ENCODE peak calls at places on chromosome 20, in seven cellular contexts. Y, J, K, H, D, A and I are unnamed samples.

GRCh38 chr20:33541797-33542196 is 51.9 kb downstream of the CBFA2T2 start:
- DNase-seq in Y (no peak), K (no peak), D (no peak), H (no peak), A (no peak), J (no peak), I (no peak)

GRCh38 chr20:19934792-19935491 is 82.2 kb upstream of the NAA20 start:
- DNase-seq in H (peak; percentile 50), A (no peak), J (no peak), K (no peak), D (peak; percentile 49), Y (peak; percentile 44), I (peak; percentile 38)

GRCh38 chr20:36549942-36550796 is 8.8 kb downstream of the MYL9 start:
- DNase-seq in J (no peak), K (no peak), H (no peak), D (peak; percentile 24), A (no peak), Y (no peak), I (no peak)

GRCh38 chr20:38203337-38204003 is 38.4 kb upstream of the TGM2 start:
- DNase-seq in J (no peak), H (no peak), Y (no peak), A (no peak), D (no peak), K (no peak), I (peak; percentile 49)

GRCh38 chr20:40741507-40742106 is 52.6 kb upstream of the MAFB start:
- DNase-seq in H (peak; percentile 67), Y (no peak), A (no peak), K (peak; percentile 50), D (peak; percentile 27), J (no peak), I (peak; percentile 2)

GRCh38 chr20:50303573-50304500 is 113.2 kb downstream of the CEBPB start:
- DNase-seq in K (peak; percentile 67), D (peak; percentile 84), Y (peak; percentile 46), A (peak; percentile 79), H (no peak), J (no peak), I (no peak)

GRCh38 chr20:63704749-63705117 is 3.0 kb downstream of the ARFRP1 start:
- DNase-seq in D (no peak), K (no peak), A (no peak), H (no peak), J (no peak), Y (no peak), I (no peak)

GRCh38 chr20:41509801-41510200 is 108.4 kb downstream of the CHD6 start:
- DNase-seq in Y (no peak), D (peak; percentile 57), H (no peak), J (no peak), K (peak; percentile 29), A (no peak), I (no peak)

GRCh38 chr20:2140561-2140960 is 38.9 kb downstream of the STK35 start:
- DNase-seq in J (no peak), Y (no peak), H (no peak), A (peak; percentile 38), K (no peak), D (peak; percentile 71), I (no peak)

GRCh38 chr20:11544029-11544678 is 373.5 kb upstream of the BTBD3 start:
- DNase-seq in K (peak; percentile 76), Y (no peak), A (no peak), H (peak; percentile 57), J (no peak), D (no peak), I (no peak)

GRCh38 chr20:51687071-51687470 is 81.1 kb downstream of the ATP9A start:
- DNase-seq in D (no peak), Y (no peak), H (peak; percentile 96), A (no peak), J (no peak), K (peak; percentile 55), I (no peak)

GRCh38 chr20:50121858-50122271 is 8.9 kb upstream of the UBE2V1 start:
- DNase-seq in K (no peak), Y (no peak), A (no peak), D (no peak), J (no peak), H (peak; percentile 95), I (no peak)

GRCh38 chr20:44279228-44279627 is 31.8 kb downstream of the FITM2 start:
- DNase-seq in D (no peak), Y (no peak), A (no peak), H (peak; percentile 94), K (peak; percentile 87), J (no peak), I (no peak)

DNA sequence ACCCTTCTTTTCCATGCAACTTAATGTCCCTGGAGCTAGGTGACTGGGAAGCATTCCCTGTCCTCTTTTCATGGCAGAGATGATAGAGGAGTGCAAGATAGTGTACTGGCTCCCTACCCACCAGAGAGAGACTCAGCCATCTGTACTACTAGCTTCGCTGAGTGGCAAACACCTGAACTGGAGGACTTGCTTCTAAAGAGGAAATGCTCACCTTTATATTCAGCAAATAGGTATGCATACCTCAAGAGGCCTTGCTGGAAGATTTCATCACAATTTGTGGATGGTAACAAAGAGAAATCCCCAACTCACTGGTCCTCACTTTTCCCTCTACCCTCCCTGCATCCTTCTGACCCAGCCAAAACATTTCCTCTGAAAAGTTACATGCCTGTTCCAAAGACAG is 124.1 kb downstream of the FOXA2 start:
- DNase-seq in D (no peak), Y (no peak), K (no peak), A (no peak), H (no peak), J (no peak), I (no peak)
- H3K27ac ChIP-seq in D (no peak overlapping the region), Y (no peak overlapping the region), K (no peak overlapping the region), A (no peak overlapping the region), H (no peak overlapping the region), J (no peak overlapping the region), I (no peak overlapping the region)

GRCh38 chr20:35134472-35134871 is 12.7 kb downstream of the EDEM2 start:
- DNase-seq in J (no peak), A (peak; percentile 38), Y (no peak), D (peak; percentile 41), K (no peak), H (no peak), I (no peak)
- H3K27ac ChIP-seq in J (no peak overlapping the region), A (peak overlapping the region; percentile 42), Y (no peak overlapping the region), D (no peak overlapping the region), K (no peak overlapping the region), H (peak overlapping the region; percentile 10), I (no peak overlapping the region)

GRCh38 chr20:25571817-25572216 is 13.5 kb downstream of the NINL start:
- DNase-seq in Y (no peak), J (no peak), H (no peak), K (no peak), D (no peak), A (no peak), I (no peak)
- H3K27ac ChIP-seq in Y (no peak overlapping the region), J (no peak overlapping the region), H (no peak overlapping the region), K (no peak overlapping the region), D (no peak overlapping the region), A (no peak overlapping the region), I (no peak overlapping the region)

GRCh38 chr20:62235777-62236157 is 2.6 kb upstream of the OSBPL2 start:
- DNase-seq in H (no peak), D (no peak), J (no peak), A (no peak), K (no peak), Y (no peak), I (no peak)
- H3K27ac ChIP-seq in H (no peak overlapping the region), D (peak overlapping the region; percentile 62), J (no peak overlapping the region), A (no peak overlapping the region), K (no peak overlapping the region), Y (no peak overlapping the region), I (no peak overlapping the region)

GRCh38 chr20:13784271-13784892 is 337 bp downstream of the ESF1 start:
- DNase-seq in D (no peak), J (no peak), K (no peak), H (peak; percentile 2), Y (peak; percentile 24), A (no peak), I (no peak)
- H3K27ac ChIP-seq in D (peak overlapping the region; percentile 98), J (peak overlapping the region; percentile 77), K (peak overlapping the region; percentile 70), H (peak overlapping the region; percentile 91), Y (peak overlapping the region; percentile 85), A (peak overlapping the region; percentile 87), I (no peak overlapping the region)

GRCh38 chr20:47454298-47455132 is 47.2 kb upstream of the NCOA3 start:
- DNase-seq in D (no peak), A (no peak), H (no peak), Y (no peak), J (no peak), K (no peak), I (no peak)

GRCh38 chr20:47455133-47456040 is 46.3 kb upstream of the NCOA3 start:
- DNase-seq in J (no peak), K (no peak), D (no peak), H (no peak), A (no peak), Y (no peak), I (no peak)

GRCh38 chr20:47451602-47451904 is 50.1 kb upstream of the NCOA3 start:
- DNase-seq in J (no peak), K (no peak), A (no peak), D (no peak), H (no peak), Y (no peak), I (no peak)

GRCh38 chr20:47452736-47453161 is 48.9 kb upstream of the NCOA3 start:
- DNase-seq in K (no peak), H (no peak), J (no peak), A (no peak), D (no peak), Y (no peak), I (no peak)

GRCh38 chr20:47453167-47453782 is 48.4 kb upstream of the NCOA3 start:
- DNase-seq in H (peak; percentile 86), D (no peak), K (peak; percentile 90), A (no peak), J (no peak), Y (peak; percentile 55), I (no peak)
- H3K27ac ChIP-seq in H (peak overlapping the region; percentile 86), D (no peak overlapping the region), K (peak overlapping the region; percentile 66), A (no peak overlapping the region), J (no peak overlapping the region), Y (peak overlapping the region; percentile 56), I (no peak overlapping the region)

DNA sequence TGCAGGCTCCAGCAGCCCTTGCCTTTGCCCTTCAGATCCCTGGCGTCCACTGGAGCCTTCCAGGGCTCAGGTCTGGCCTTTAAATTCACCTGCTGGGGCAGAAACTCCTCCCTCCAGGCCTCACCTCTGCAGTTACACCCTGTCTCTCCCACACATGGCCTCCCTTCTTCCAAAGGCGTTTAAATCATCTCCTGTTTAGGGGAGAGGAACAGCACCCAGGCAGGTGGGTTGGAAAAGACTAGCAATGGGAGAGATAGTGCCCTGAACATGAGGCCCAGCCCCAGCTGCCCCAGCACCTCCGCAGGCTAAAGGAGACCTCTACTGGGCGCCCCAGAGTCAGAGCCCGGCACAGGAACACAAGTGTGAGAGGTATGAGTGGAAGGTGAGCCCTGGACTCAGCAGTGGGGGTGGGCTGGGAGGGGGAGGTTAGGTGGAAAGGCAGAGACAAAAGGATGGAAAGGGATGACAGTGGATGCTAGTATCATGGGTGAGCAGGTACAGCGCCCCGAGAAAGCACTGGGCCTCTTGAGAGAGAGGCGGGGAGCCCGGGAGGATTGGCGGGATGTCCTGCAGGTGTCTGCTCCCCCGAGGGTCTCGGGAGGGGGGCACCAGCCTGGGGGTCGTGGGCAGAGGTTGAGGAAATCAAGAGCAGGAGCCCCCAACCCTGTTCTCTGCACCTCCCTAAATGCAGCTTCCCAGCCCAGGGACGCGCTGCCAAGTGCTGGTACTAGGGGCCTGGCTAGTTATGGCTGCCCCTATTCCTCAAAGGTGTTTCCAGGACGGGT is at the start of gene CST9:
- DNase-seq in K (no peak), J (no peak), H (no peak), D (no peak), A (no peak), Y (no peak), I (no peak)
- H3K27ac ChIP-seq in K (no peak within 1 kb of the TSS), J (no peak within 1 kb of the TSS), H (no peak within 1 kb of the TSS), D (no peak within 1 kb of the TSS), A (no peak within 1 kb of the TSS), Y (no peak within 1 kb of the TSS), I (no peak within 1 kb of the TSS)

GRCh38 chr20:23049933-23050838 is 714 bp upstream of the THBD start:
- DNase-seq in A (no peak), H (peak; percentile 69), K (peak; percentile 19), Y (no peak), D (peak; percentile 71), J (no peak), I (no peak)
- H3K27ac ChIP-seq in A (peak overlapping the region; percentile 55), H (peak overlapping the region; percentile 93), K (peak overlapping the region; percentile 38), Y (peak overlapping the region; percentile 57), D (peak overlapping the region; percentile 97), J (no peak overlapping the region), I (no peak overlapping the region)